ENCODE peak calls at places on chromosomes 6 and 20, in nine cellular contexts. C is stimulated activated CD4-positive, alpha-beta T cell treated with anti-CD3 and anti-CD28 coated beads, Interleukin-1b, Interleukin-23, amount 100 ng/mL, for 1 hour; L is H9; U is GM13976; W is WTC11; Y is breast epithelium; D is progenitor cell of endocrine pancreas; F is CD4-positive, alpha-beta memory T cell; H is AG08395. A is an unnamed sample.

GRCh38 chr6:33840064-33840926 is 36.5 kb upstream of the MLN start:
- DNase-seq in C (no peak), L (no peak), U (peak; percentile 70), W (no peak), Y (no peak), D (no peak), F (peak; percentile 49), H (peak; percentile 97), A (peak; percentile 61)

GRCh38 chr20:50516180-50516934 is 6.2 kb downstream of the PTPN1 start:
- DNase-seq in C (no peak), L (no peak), U (peak; percentile 26), W (no peak), Y (no peak), D (no peak), F (no peak), H (no peak), A (no peak)

GRCh38 chr6:112237644-112238043 is 16.7 kb downstream of the LAMA4 start:
- DNase-seq in C (no peak), L (no peak), U (no peak), W (no peak), Y (no peak), D (no peak), F (no peak), H (peak; percentile 83), A (peak; percentile 78)

GRCh38 chr20:51318058-51318960 is 224.2 kb downstream of the NFATC2 start:
- DNase-seq in C (peak; percentile 39), L (peak; percentile 91), U (peak; percentile 45), W (peak; percentile 92), Y (no peak), D (peak; percentile 70), F (peak; percentile 49), H (no peak), A (no peak)

GRCh38 chr6:26270121-26270861 is 94.7 kb upstream of the BTN3A2 start:
- DNase-seq in C (no peak), L (no peak), U (no peak), W (no peak), Y (no peak), D (no peak), F (no peak), H (no peak), A (no peak)

GRCh38 chr20:3071610-3072529 is at the start of gene OXT:
- DNase-seq in C (peak; percentile 51), L (peak; percentile 77), U (peak; percentile 62), W (peak; percentile 69), Y (no peak), D (no peak), F (peak; percentile 81), H (no peak), A (no peak)

GRCh38 chr6:8237668-8238067 is 135.3 kb upstream of the EEF1E1 start:
- DNase-seq in C (no peak), L (no peak), U (no peak), W (no peak), Y (no peak), D (no peak), F (no peak), H (no peak), A (no peak)

GRCh38 chr6:129009856-129010255 is 126.9 kb downstream of the LAMA2 start:
- DNase-seq in C (no peak), L (no peak), U (no peak), W (no peak), Y (no peak), D (no peak), F (no peak), H (no peak), A (no peak)

GRCh38 chr6:21679761-21680265 is 86.3 kb downstream of the SOX4 start:
- DNase-seq in C (no peak), L (no peak), U (no peak), W (no peak), Y (no peak), D (no peak), F (no peak), H (peak; percentile 81), A (no peak)

GRCh38 chr6:166496460-166496859 is 90.0 kb downstream of the RAMACL start:
- DNase-seq in C (no peak), L (no peak), U (no peak), W (no peak), Y (no peak), D (no peak), F (no peak), H (no peak), A (no peak)

GRCh38 chr6:150996968-150997367 is 131.5 kb downstream of the MTHFD1L start:
- DNase-seq in C (no peak), L (no peak), U (no peak), W (no peak), Y (no peak), D (no peak), F (no peak), H (no peak), A (no peak)

GRCh38 chr6:58113960-58114359 is 796.5 kb downstream of the PRIM2 start:
- DNase-seq in C (no peak), L (no peak), U (no peak), W (no peak), Y (no peak), D (no peak), F (no peak), H (no peak), A (no peak)

GRCh38 chr6:90233994-90234393 is 62.6 kb downstream of the BACH2 start:
- DNase-seq in C (no peak), L (no peak), U (no peak), W (no peak), Y (no peak), D (no peak), F (peak; percentile 89), H (no peak), A (no peak)

GRCh38 chr6:43878823-43879495 is 108.9 kb downstream of the VEGFA start:
- DNase-seq in C (no peak), L (no peak), U (no peak), W (no peak), Y (no peak), D (no peak), F (no peak), H (peak; percentile 33), A (no peak)

GRCh38 chr6:30617565-30618269 is at the start of gene MRPS18B:
- DNase-seq in C (peak; percentile 85), L (peak; percentile 96), U (peak; percentile 87), W (peak; percentile 94), Y (peak; percentile 98), D (peak; percentile 84), F (peak; percentile 100), H (peak; percentile 96), A (peak; percentile 98)

GRCh38 chr6:40299666-40300065 is 287.5 kb downstream of the LRFN2 start:
- DNase-seq in C (no peak), L (no peak), U (no peak), W (no peak), Y (no peak), D (no peak), F (no peak), H (no peak), A (no peak)

GRCh38 chr6:38684244-38684643 is 18.7 kb downstream of the GLO1 start:
- DNase-seq in C (no peak), L (no peak), U (no peak), W (no peak), Y (no peak), D (no peak), F (no peak), H (no peak), A (no peak)

GRCh38 chr6:28867078-28867414 is 56.7 kb downstream of the TRIM27 start:
- DNase-seq in C (no peak), L (no peak), U (no peak), W (no peak), Y (no peak), D (no peak), F (no peak), H (no peak), A (no peak)

GRCh38 chr6:130377371-130377770 is 11.6 kb downstream of the TMEM200A start:
- DNase-seq in C (no peak), L (no peak), U (no peak), W (no peak), Y (no peak), D (no peak), F (no peak), H (no peak), A (no peak)

GRCh38 chr6:31922942-31923341 is 4.6 kb upstream of the C2 start:
- DNase-seq in C (no peak), L (no peak), U (no peak), W (peak; percentile 50), Y (no peak), D (no peak), F (no peak), H (no peak), A (no peak)

GRCh38 chr20:32456869-32457421 is 98.8 kb downstream of the ASXL1 start:
- DNase-seq in C (no peak), L (peak; percentile 79), U (peak; percentile 94), W (peak; percentile 86), Y (no peak), D (peak; percentile 91), F (no peak), H (peak; percentile 83), A (no peak)

GRCh38 chr6:117440558-117441525 is 15.1 kb upstream of the ROS1 start:
- DNase-seq in C (no peak), L (no peak), U (no peak), W (no peak), Y (no peak), D (no peak), F (no peak), H (peak; percentile 76), A (no peak)

GRCh38 chr20:25046181-25046641 is 11.7 kb downstream of the ACSS1 start:
- DNase-seq in C (no peak), L (no peak), U (no peak), W (no peak), Y (no peak), D (no peak), F (no peak), H (no peak), A (no peak)

GRCh38 chr6:52325695-52326471 is 36.1 kb upstream of the PAQR8 start:
- DNase-seq in C (no peak), L (peak; percentile 81), U (no peak), W (peak; percentile 54), Y (no peak), D (no peak), F (no peak), H (no peak), A (no peak)

GRCh38 chr6:44569931-44570385 is 182.5 kb downstream of the CDC5L start:
- DNase-seq in C (no peak), L (peak; percentile 35), U (no peak), W (no peak), Y (no peak), D (no peak), F (no peak), H (peak; percentile 81), A (no peak)

GRCh38 chr6:108804976-108805375 is 43.2 kb upstream of the ARMC2 start:
- DNase-seq in C (no peak), L (no peak), U (no peak), W (no peak), Y (no peak), D (no peak), F (no peak), H (no peak), A (no peak)

GRCh38 chr6:16398587-16398986 is 160.2 kb downstream of the GMPR start:
- DNase-seq in C (no peak), L (no peak), U (no peak), W (no peak), Y (no peak), D (no peak), F (no peak), H (peak; percentile 58), A (no peak)

GRCh38 chr6:97705568-97705967 is 422.6 kb upstream of the MMS22L start:
- DNase-seq in C (no peak), L (peak; percentile 45), U (no peak), W (peak; percentile 25), Y (no peak), D (no peak), F (no peak), H (no peak), A (no peak)

GRCh38 chr20:47334022-47334551 is 22.4 kb downstream of the ZMYND8 start:
- DNase-seq in C (no peak), L (no peak), U (no peak), W (no peak), Y (no peak), D (no peak), F (no peak), H (peak; percentile 69), A (no peak)

GRCh38 chr20:10332656-10333421 is 101.2 kb downstream of the MKKS start:
- DNase-seq in C (no peak), L (no peak), U (no peak), W (no peak), Y (no peak), D (no peak), F (no peak), H (no peak), A (no peak)

GRCh38 chr6:135268740-135269139 is 87.6 kb downstream of the MYB start:
- DNase-seq in C (no peak), L (no peak), U (no peak), W (no peak), Y (no peak), D (no peak), F (no peak), H (no peak), A (no peak)

A was measured in right atrium auricular region.